ENCODE peak calls at places on chromosomes 6 and 20, in four cellular contexts. C is A549; G is CD4-positive, alpha-beta memory T cell; Z is left ventricle myocardium inferior. K is an unnamed sample.

GRCh38 chr20:1947535-1947846 is 46.4 kb downstream of the PDYN start:
- DNase-seq in C (no peak), Z (no peak), G (no peak), K (no peak)

GRCh38 chr20:1888796-1889463 is 6.3 kb upstream of the SIRPA start:
- DNase-seq in G (no peak), Z (no peak), C (no peak), K (peak; percentile 45)

GRCh38 chr20:25035924-25036323 is 22.0 kb downstream of the ACSS1 start:
- DNase-seq in C (no peak), Z (no peak), G (no peak), K (no peak)

GRCh38 chr6:16238057-16238657 is at the start of gene GMPR:
- DNase-seq in G (peak; percentile 75), Z (peak; percentile 86), C (no peak), K (peak; percentile 59)

GRCh38 chr20:42484335-42484734 is 705.4 kb downstream of the PTPRT start:
- DNase-seq in G (no peak), Z (no peak), C (no peak), K (peak; percentile 12)

GRCh38 chr20:60060006-60060557 is 101.9 kb downstream of the CDH26 start:
- DNase-seq in Z (no peak), C (no peak), G (no peak), K (no peak)

GRCh38 chr6:82385961-82386360 is 22.3 kb downstream of the TPBG start:
- DNase-seq in C (no peak), Z (no peak), G (no peak), K (no peak)

GRCh38 chr6:118908441-118908840 is 14.5 kb downstream of the ASF1A start:
- DNase-seq in G (no peak), Z (no peak), C (no peak), K (no peak)

GRCh38 chr20:32885201-32885600 is 26.5 kb downstream of the EFCAB8 start:
- DNase-seq in G (no peak), Z (no peak), C (no peak), K (no peak)

GRCh38 chr6:29702519-29703103 is 20.6 kb upstream of the HLA-F start:
- DNase-seq in C (peak; percentile 41), G (no peak), Z (peak; percentile 33), K (peak; percentile 23)

GRCh38 chr6:118283759-118284158 is 264.3 kb upstream of the PLN start:
- DNase-seq in C (peak; percentile 46), Z (no peak), G (peak; percentile 57), K (peak; percentile 80)

GRCh38 chr6:100289285-100289684 is 175.4 kb downstream of the SIM1 start:
- DNase-seq in G (no peak), Z (no peak), C (peak; percentile 14), K (no peak)

GRCh38 chr6:9085054-9085746 is 649.9 kb upstream of the SLC35B3 start:
- DNase-seq in Z (no peak), C (no peak), G (no peak), K (no peak)

GRCh38 chr6:45715508-45715803 is 300.2 kb downstream of the CLIC5 start:
- DNase-seq in G (no peak), C (no peak), Z (no peak), K (no peak)

GRCh38 chr20:17327185-17327780 is 100.4 kb downstream of the PCSK2 start:
- DNase-seq in C (no peak), Z (no peak), G (no peak), K (no peak)

GRCh38 chr6:3882865-3883264 is 33.7 kb downstream of the FAM50B start:
- DNase-seq in C (no peak), G (no peak), Z (no peak), K (peak; percentile 63)

GRCh38 chr6:157763129-157763893 is 59.7 kb upstream of the SNX9 start:
- DNase-seq in Z (no peak), G (no peak), C (peak; percentile 84), K (peak; percentile 67)

GRCh38 chr6:72218125-72218524 is 331.8 kb downstream of the RIMS1 start:
- DNase-seq in C (peak; percentile 37), G (no peak), Z (no peak), K (peak; percentile 40)

GRCh38 chr6:119426619-119427018 is 77.1 kb upstream of the MAN1A1 start:
- DNase-seq in G (no peak), Z (no peak), C (no peak), K (no peak)

GRCh38 chr20:44034451-44034850 is 119.8 kb downstream of the TOX2 start:
- DNase-seq in G (no peak), Z (no peak), C (no peak), K (no peak)

GRCh38 chr20:2872304-2873009 is 824 bp upstream of the PTPRA start:
- DNase-seq in G (peak; percentile 74), C (peak; percentile 71), Z (peak; percentile 60), K (peak; percentile 50)

GRCh38 chr6:34243131-34243771 is 5.6 kb downstream of the SMIM29 start:
- DNase-seq in Z (no peak), G (no peak), C (no peak), K (peak; percentile 40)

GRCh38 chr6:77180367-77180766 is 282.9 kb downstream of the HTR1B start:
- DNase-seq in C (no peak), Z (no peak), G (no peak), K (no peak)

GRCh38 chr6:158027590-158028285 is 46.1 kb downstream of the SYNJ2 start:
- DNase-seq in Z (peak; percentile 20), C (peak; percentile 39), G (no peak), K (peak; percentile 25)

GRCh38 chr6:7073810-7074525 is 33.8 kb upstream of the RREB1 start:
- DNase-seq in G (peak; percentile 57), Z (no peak), C (no peak), K (no peak)

GRCh38 chr20:34268851-34269668 is 27.8 kb downstream of the ASIP start:
- DNase-seq in Z (peak; percentile 24), G (peak; percentile 13), C (no peak), K (peak; percentile 20)

GRCh38 chr20:49892260-49893216 is 22.8 kb downstream of the SPATA2 start:
- DNase-seq in G (no peak), Z (peak; percentile 64), C (no peak), K (no peak)

GRCh38 chr20:58406422-58407001 is 17.5 kb downstream of the VAPB start:
- DNase-seq in G (no peak), Z (no peak), C (no peak), K (no peak)

GRCh38 chr6:158020272-158020711 is 38.6 kb downstream of the SYNJ2 start:
- DNase-seq in C (no peak), G (no peak), Z (no peak), K (no peak)

GRCh38 chr6:45297302-45297701 is 30.8 kb upstream of the RUNX2 start:
- DNase-seq in G (no peak), Z (no peak), C (no peak), K (no peak)

GRCh38 chr20:52083627-52084232 is 107.8 kb downstream of the ZFP64 start:
- DNase-seq in Z (no peak), C (peak; percentile 69), G (no peak), K (peak; percentile 83)

GRCh38 chr6:90187437-90188049 is 109.1 kb downstream of the BACH2 start:
- DNase-seq in Z (no peak), G (no peak), C (no peak), K (no peak)
- H3K4me3 ChIP-seq in Z (no peak overlapping the region), G (peak overlapping the region; percentile 11), C (no peak overlapping the region), K (no peak overlapping the region)

GRCh38 chr6:12097791-12098190 is 85.7 kb downstream of the HIVEP1 start:
- DNase-seq in C (no peak), G (no peak), Z (no peak), K (peak; percentile 10)
- H3K4me3 ChIP-seq in C (no peak overlapping the region), G (no peak overlapping the region), Z (no peak overlapping the region), K (no peak overlapping the region)

DNA sequence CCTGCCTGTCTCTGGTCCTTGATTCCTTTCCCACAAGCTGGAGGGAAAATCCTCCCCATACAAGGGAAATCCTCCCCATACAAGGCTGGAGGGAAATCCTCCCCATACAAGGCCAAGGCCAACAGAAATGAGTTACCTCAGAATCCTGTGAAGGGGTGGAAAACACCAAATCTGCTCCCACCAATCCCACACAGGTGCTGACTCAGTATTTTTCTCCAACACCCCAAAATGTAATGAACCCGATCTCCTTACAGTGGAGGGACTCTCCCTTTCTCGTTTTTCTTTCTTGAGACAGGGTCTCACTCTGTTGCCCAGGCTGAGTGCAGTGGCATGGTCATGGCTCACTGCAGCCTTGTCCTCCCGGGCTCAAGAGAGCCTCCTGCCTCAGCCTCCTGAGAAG is 6.3 kb downstream of the SNHG17 start:
- DNase-seq in C (no peak), G (no peak), Z (no peak), K (no peak)
- H3K4me3 ChIP-seq in C (no peak overlapping the region), G (no peak overlapping the region), Z (no peak overlapping the region), K (no peak overlapping the region)

GRCh38 chr20:5658897-5659296 is 91.3 kb upstream of the SHLD1 start:
- DNase-seq in G (peak; percentile 10), C (peak; percentile 90), Z (peak; percentile 50), K (peak; percentile 97)
- H3K4me3 ChIP-seq in G (no peak overlapping the region), C (no peak overlapping the region), Z (peak overlapping the region; percentile 2), K (peak overlapping the region; percentile 8)

GRCh38 chr20:288956-289692 is 1.4 kb downstream of the C20orf96 start:
- DNase-seq in C (no peak), Z (no peak), G (no peak), K (no peak)
- H3K4me3 ChIP-seq in C (peak overlapping the region; percentile 62), Z (peak overlapping the region; percentile 73), G (no peak overlapping the region), K (peak overlapping the region; percentile 92)

GRCh38 chr6:116876635-116877611 is at the start of gene RFX6:
- DNase-seq in C (no peak), G (no peak), Z (no peak), K (no peak)
- H3K4me3 ChIP-seq in C (peak within 1 kb of the TSS; percentile 46), G (no peak within 1 kb of the TSS), Z (peak within 1 kb of the TSS; percentile 56), K (no peak within 1 kb of the TSS)